ENCODE peak calls at places on chromosomes 13 and 19, in ten cellular contexts. A is neural progenitor cell, Z is PC-9, U is mammary epithelial cell, V is HCT116, R is astrocyte, L is endothelial cell of umbilical vein, D is GM23248, E is PC-3, Q is fibroblast of lung. H is an unnamed sample.

GRCh38 chr19:12984143-12984627 is 11.1 kb upstream of the NFIX start:
- DNase-seq in Z (no peak), A (no peak), L (no peak), Q (peak; percentile 45), R (peak; percentile 44), V (no peak), U (no peak), D (peak; percentile 44), E (no peak), H (no peak)

GRCh38 chr19:2333807-2334211 is 5.3 kb downstream of the SPPL2B start:
- DNase-seq in Q (no peak), L (no peak), R (no peak), U (no peak), Z (no peak), V (no peak), E (no peak), A (no peak), D (no peak), H (no peak)

GRCh38 chr19:33226550-33227241 is 1.0 kb upstream of the SLC7A10 start:
- DNase-seq in Z (no peak), U (no peak), D (peak; percentile 33), V (no peak), A (peak; percentile 76), E (no peak), L (no peak), R (no peak), Q (peak; percentile 16), H (peak; percentile 43)

GRCh38 chr19:30391554-30392551 is 19.7 kb downstream of the ZNF536 start:
- DNase-seq in V (no peak), Q (peak; percentile 12), D (no peak), U (no peak), Z (no peak), A (peak; percentile 41), L (no peak), E (no peak), R (peak; percentile 10), H (peak; percentile 65)

GRCh38 chr19:9586764-9587163 is 2.5 kb upstream of the ZNF121 start:
- DNase-seq in A (peak; percentile 81), D (peak; percentile 66), Z (peak; percentile 75), E (peak; percentile 96), L (peak; percentile 75), Q (peak; percentile 51), V (peak; percentile 82), R (peak; percentile 38), U (peak; percentile 70), H (peak; percentile 66)

GRCh38 chr13:84377071-84377470 is 494.8 kb upstream of the SLITRK1 start:
- DNase-seq in Q (no peak), U (no peak), A (no peak), D (no peak), V (no peak), Z (no peak), L (no peak), R (no peak), E (no peak), H (no peak)

GRCh38 chr13:29503041-29503837 is 92.2 kb downstream of the SLC7A1 start:
- DNase-seq in V (no peak), L (peak; percentile 13), Z (no peak), E (no peak), D (no peak), Q (peak; percentile 43), U (no peak), R (no peak), A (peak; percentile 58), H (peak; percentile 54)

GRCh38 chr13:64333888-64334287 is 2896.2 kb downstream of the PCDH9 start:
- DNase-seq in E (no peak), A (peak; percentile 68), R (no peak), V (no peak), L (no peak), Z (no peak), Q (no peak), U (no peak), D (no peak), H (no peak)

GRCh38 chr19:3976495-3977241 is 5.8 kb upstream of the DAPK3 start:
- DNase-seq in Q (peak; percentile 31), D (peak; percentile 90), E (no peak), L (no peak), Z (no peak), A (no peak), U (no peak), R (no peak), V (no peak), H (no peak)

GRCh38 chr13:20106751-20107150 is 54.1 kb downstream of the GJA3 start:
- DNase-seq in A (no peak), L (no peak), D (no peak), V (no peak), Z (no peak), R (no peak), U (no peak), E (no peak), Q (no peak), H (peak; percentile 21)

GRCh38 chr19:29771708-29772415 is 39.9 kb upstream of the CCNE1 start:
- DNase-seq in D (peak; percentile 81), R (peak; percentile 14), Z (peak; percentile 51), Q (peak; percentile 27), V (peak; percentile 43), E (peak; percentile 46), U (peak; percentile 30), A (peak; percentile 81), L (peak; percentile 38), H (peak; percentile 65)

GRCh38 chr19:17807731-17808316 is 12.9 kb downstream of the B3GNT3 start:
- DNase-seq in L (no peak), E (no peak), U (no peak), Q (no peak), Z (no peak), R (no peak), D (no peak), V (no peak), A (no peak), H (no peak)

GRCh38 chr19:32168111-32168510 is 177.3 kb upstream of the ZNF507 start:
- DNase-seq in A (no peak), Q (no peak), E (no peak), L (no peak), D (no peak), R (no peak), U (no peak), V (no peak), Z (no peak), H (no peak)

GRCh38 chr19:35851213-35852028 is 883 bp downstream of the NPHS1 start:
- DNase-seq in Z (no peak), V (no peak), R (no peak), Q (no peak), D (no peak), E (no peak), L (no peak), A (peak; percentile 77), U (no peak), H (no peak)
- H3K27me3 ChIP-seq in Z (peaks cover 95% of the 10 kb centered on the region), V (no peaks in the 10 kb centered on the region), R (peaks cover 27% of the 10 kb centered on the region), Q (peaks cover 25% of the 10 kb centered on the region), D (peaks cover 76% of the 10 kb centered on the region), E (peaks cover 8% of the 10 kb centered on the region), L (peaks cover 17% of the 10 kb centered on the region), A (peaks cover 94% of the 10 kb centered on the region), U (peaks cover 6% of the 10 kb centered on the region), H (peaks cover 35% of the 10 kb centered on the region)

DNA sequence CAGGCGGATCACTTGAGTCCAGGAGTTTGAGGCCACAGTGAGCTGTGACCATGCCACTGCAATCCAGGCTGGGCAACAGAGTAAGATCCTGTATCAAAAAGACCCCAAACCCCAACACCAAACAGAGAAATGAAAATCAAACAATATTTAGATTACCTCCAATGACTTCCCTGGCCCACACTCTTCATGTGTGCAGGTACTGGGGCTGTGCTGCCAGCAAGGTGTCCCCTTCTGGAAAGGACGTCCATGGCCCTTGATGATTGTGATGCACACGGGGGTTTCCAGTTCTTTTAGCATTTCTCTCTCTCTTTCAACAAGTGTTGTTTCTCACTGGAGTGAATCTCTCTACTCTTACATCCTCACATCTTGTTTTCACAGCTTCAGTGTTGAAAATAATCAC is 23.7 kb upstream of the LGALS14 start:
- DNase-seq in R (no peak), V (no peak), L (no peak), A (no peak), D (no peak), Z (no peak), E (no peak), U (no peak), Q (no peak), H (no peak)
- H3K4me1 ChIP-seq in R (no peaks in the 10 kb centered on the region), V (no peaks in the 10 kb centered on the region), L (no peaks in the 10 kb centered on the region), A (no peaks in the 10 kb centered on the region), D (no peaks in the 10 kb centered on the region), Z (no peaks in the 10 kb centered on the region), E (peaks cover 13% of the 10 kb centered on the region), U (no peaks in the 10 kb centered on the region), Q (no peaks in the 10 kb centered on the region), H (no peaks in the 10 kb centered on the region)

GRCh38 chr13:26743971-26744370 is 16.6 kb downstream of the GPR12 start:
- DNase-seq in A (peak; percentile 70), Q (no peak), U (no peak), E (no peak), V (no peak), Z (no peak), L (no peak), R (no peak), D (no peak), H (peak; percentile 19)

DNA sequence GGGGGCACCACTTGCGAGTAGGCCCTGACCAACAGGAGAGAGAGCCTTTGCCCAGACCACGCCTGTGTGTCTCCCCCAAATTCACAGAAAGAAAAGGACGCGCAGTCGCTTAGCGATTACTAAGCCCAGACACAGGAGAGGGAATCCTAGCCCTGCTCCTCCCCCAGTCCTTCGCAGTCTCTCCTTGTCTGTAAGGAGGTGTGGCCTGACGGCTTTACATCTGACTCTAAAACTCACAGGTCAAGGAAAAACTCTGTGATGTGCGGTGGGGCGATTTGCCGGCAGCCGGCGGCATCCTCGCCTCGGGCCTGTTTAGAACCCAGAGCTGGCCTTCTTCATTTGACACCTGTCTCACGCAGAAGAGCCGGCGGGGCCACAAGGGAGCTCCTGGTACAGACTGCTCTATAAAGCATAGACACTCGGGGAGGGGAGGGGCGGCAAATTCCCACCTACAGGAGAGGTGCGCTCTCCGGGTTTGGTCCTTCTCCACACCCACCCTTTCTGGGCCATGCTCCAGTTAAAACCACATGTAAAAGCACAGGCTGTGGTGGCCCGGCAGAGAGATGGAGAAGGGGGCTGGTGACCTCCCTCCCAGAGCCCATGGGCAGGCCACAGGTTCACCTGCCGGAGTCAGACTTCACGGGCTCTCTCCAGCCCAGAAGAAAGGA is 17.8 kb downstream of the GPR12 start:
- DNase-seq in R (no peak), Z (no peak), Q (no peak), A (peak; percentile 42), V (no peak), D (no peak), U (no peak), L (no peak), E (no peak), H (no peak)
- TF ChIP-seq EZH2 in R (no peak), Z (no peak), Q (peak; percentile 5), A (no peak), V (no peak), D (no peak), U (no peak), L (no peak), E (no peak), H (no peak)

GRCh38 chr19:14817052-14817451 is 17.9 kb downstream of the OR7A5 start:
- DNase-seq in L (no peak), V (no peak), R (no peak), Z (no peak), A (no peak), U (no peak), E (no peak), Q (no peak), D (no peak), H (no peak)

GRCh38 chr19:14818588-14818987 is 16.4 kb downstream of the OR7A5 start:
- DNase-seq in E (no peak), L (no peak), Q (no peak), D (no peak), A (no peak), V (no peak), U (no peak), R (no peak), Z (no peak), H (no peak)

GRCh38 chr19:14826006-14826405 is 9.0 kb downstream of the OR7A5 start:
- DNase-seq in Z (no peak), A (no peak), V (no peak), D (no peak), Q (no peak), L (no peak), E (peak; percentile 94), U (peak; percentile 80), R (no peak), H (no peak)

GRCh38 chr19:14821958-14822357 is 13.0 kb downstream of the OR7A5 start:
- DNase-seq in U (no peak), A (no peak), E (no peak), D (no peak), Z (no peak), V (no peak), L (no peak), R (no peak), Q (no peak), H (no peak)
- H3K27me3 ChIP-seq in U (no peaks in the 10 kb centered on the region), A (no peaks in the 10 kb centered on the region), E (peaks cover 30% of the 10 kb centered on the region), D (no peaks in the 10 kb centered on the region), Z (peaks cover 16% of the 10 kb centered on the region), V (peaks cover 39% of the 10 kb centered on the region), L (no peaks in the 10 kb centered on the region), R (no peaks in the 10 kb centered on the region), Q (no peaks in the 10 kb centered on the region), H (peaks cover 11% of the 10 kb centered on the region)